ENCODE peak calls at places on chromosomes 16 and 17, in eight cellular contexts. H is sigmoid colon, E is Panc1, J is GM12892, T is stomach, G is K562, P is transverse colon, D is H1. R is an unnamed sample.

GRCh38 chr16:90023078-90023447 is 3.8 kb upstream of the DBNDD1 start:
- DNase-seq in H (no peak), E (no peak), J (no peak), T (no peak), G (no peak), P (no peak), D (no peak), R (no peak)

GRCh38 chr17:8290043-8290442 is 1.6 kb downstream of the RANGRF start:
- DNase-seq in H (no peak), E (no peak), J (no peak), T (no peak), G (no peak), P (no peak), D (no peak), R (no peak)

GRCh38 chr17:17742133-17742621 is 60.9 kb downstream of the RAI1 start:
- DNase-seq in H (no peak), E (no peak), J (no peak), T (no peak), G (no peak), P (no peak), D (no peak), R (no peak)

GRCh38 chr16:79295746-79296145 is 304.8 kb downstream of the MAF start:
- DNase-seq in H (no peak), E (no peak), J (no peak), T (no peak), G (no peak), P (no peak), D (no peak), R (no peak)

GRCh38 chr17:59311051-59311468 is 20.4 kb upstream of the YPEL2 start:
- DNase-seq in H (no peak), E (peak), J (no peak), T (peak), G (peak), P (peak), D (no peak), R (peak)

GRCh38 chr17:57604771-57605733 is 140.0 kb downstream of the CCDC182 start:
- DNase-seq in H (peak), E (no peak), J (peak), T (peak), G (no peak), P (peak), D (no peak), R (peak)

GRCh38 chr17:61201211-61201610 is 198.4 kb upstream of the TBX2 start:
- DNase-seq in H (no peak), E (peak), J (no peak), T (no peak), G (no peak), P (no peak), D (no peak), R (no peak)

GRCh38 chr17:33109331-33110072 is 117.9 kb downstream of the SPACA3 start:
- DNase-seq in H (no peak), E (no peak), J (no peak), T (no peak), G (no peak), P (no peak), D (no peak), R (no peak)

GRCh38 chr16:3954411-3954921 is 74.0 kb upstream of the CREBBP start:
- DNase-seq in H (peak), E (no peak), J (no peak), T (no peak), G (peak), P (no peak), D (no peak), R (no peak)

GRCh38 chr17:72119280-72119962 is 1.4 kb upstream of the SOX9 start:
- DNase-seq in H (no peak), E (no peak), J (no peak), T (no peak), G (no peak), P (no peak), D (no peak), R (no peak)

GRCh38 chr16:49701867-49702494 is 153.9 kb downstream of the ZNF423 start:
- DNase-seq in H (peak), E (no peak), J (no peak), T (no peak), G (no peak), P (peak), D (peak), R (no peak)

GRCh38 chr16:48152226-48152625 is 3.6 kb downstream of the ABCC12 start:
- DNase-seq in H (no peak), E (no peak), J (no peak), T (no peak), G (no peak), P (no peak), D (no peak), R (no peak)

GRCh38 chr16:54286330-54287017 is at the start of gene IRX3:
- DNase-seq in H (no peak), E (peak), J (no peak), T (peak), G (no peak), P (peak), D (peak), R (no peak)

GRCh38 chr16:50359626-50360025 is 9.2 kb downstream of the BRD7 start:
- DNase-seq in H (no peak), E (no peak), J (no peak), T (no peak), G (no peak), P (no peak), D (no peak), R (no peak)

GRCh38 chr17:65487161-65487560 is 74.3 kb downstream of the AXIN2 start:
- DNase-seq in H (peak), E (no peak), J (no peak), T (no peak), G (no peak), P (no peak), D (no peak), R (no peak)

GRCh38 chr17:57927048-57927723 is 28.0 kb downstream of the CUEDC1 start:
- DNase-seq in H (no peak), E (no peak), J (no peak), T (peak), G (no peak), P (peak), D (no peak), R (no peak)

GRCh38 chr17:43530303-43531081 is 15.6 kb downstream of the ETV4 start:
- DNase-seq in H (peak), E (no peak), J (no peak), T (peak), G (peak), P (no peak), D (peak), R (no peak)

GRCh38 chr17:43803758-43804157 is 23.5 kb downstream of the CFAP97D1 start:
- DNase-seq in H (no peak), E (no peak), J (no peak), T (no peak), G (no peak), P (no peak), D (no peak), R (no peak)

GRCh38 chr16:21598676-21599157 is 660 bp upstream of the METTL9 start:
- DNase-seq in H (no peak), E (no peak), J (no peak), T (no peak), G (peak), P (peak), D (no peak), R (no peak)

GRCh38 chr17:14776791-14777190 is 475.9 kb downstream of the HS3ST3B1 start:
- DNase-seq in H (no peak), E (no peak), J (no peak), T (no peak), G (no peak), P (no peak), D (no peak), R (no peak)

GRCh38 chr17:83180996-83181481 is 101.6 kb downstream of the METRNL start:
- DNase-seq in H (no peak), E (no peak), J (no peak), T (no peak), G (no peak), P (no peak), D (peak), R (no peak)

GRCh38 chr16:29769507-29769906 is 8.5 kb upstream of the ZG16 start:
- DNase-seq in H (no peak), E (no peak), J (no peak), T (no peak), G (no peak), P (no peak), D (no peak), R (no peak)

GRCh38 chr16:80900593-80900954 is 96.2 kb upstream of the CDYL2 start:
- DNase-seq in H (no peak), E (no peak), J (no peak), T (no peak), G (no peak), P (no peak), D (no peak), R (no peak)

GRCh38 chr16:72829846-72830620 is 217.9 kb downstream of the ZFHX3 start:
- DNase-seq in H (no peak), E (no peak), J (no peak), T (no peak), G (no peak), P (no peak), D (no peak), R (no peak)

GRCh38 chr16:83532634-83533033 is 275.1 kb upstream of the HSBP1 start:
- DNase-seq in H (no peak), E (no peak), J (no peak), T (no peak), G (no peak), P (no peak), D (no peak), R (no peak)

GRCh38 chr16:22624038-22624656 is 113.5 kb downstream of the NPIPB5 start:
- DNase-seq in H (no peak), E (no peak), J (no peak), T (no peak), G (no peak), P (no peak), D (peak), R (no peak)

GRCh38 chr16:8523932-8524331 is 66.4 kb downstream of the TMEM114 start:
- DNase-seq in H (no peak), E (no peak), J (no peak), T (no peak), G (no peak), P (no peak), D (no peak), R (no peak)

GRCh38 chr16:57999366-57999970 is 1.0 kb downstream of the ZNF319 start:
- DNase-seq in H (no peak), E (no peak), J (peak), T (no peak), G (no peak), P (no peak), D (no peak), R (peak)

GRCh38 chr16:19835989-19836421 is 48.6 kb downstream of the GPRC5B start:
- DNase-seq in H (no peak), E (no peak), J (no peak), T (no peak), G (no peak), P (no peak), D (no peak), R (no peak)

GRCh38 chr16:51271156-51271555 is 120.1 kb upstream of the SALL1 start:
- DNase-seq in H (no peak), E (no peak), J (no peak), T (no peak), G (no peak), P (no peak), D (no peak), R (no peak)

GRCh38 chr16:81116285-81116684 is 20.1 kb upstream of the GCSH start:
- DNase-seq in H (no peak), E (no peak), J (no peak), T (no peak), G (no peak), P (no peak), D (no peak), R (no peak)

GRCh38 chr17:20200016-20200788 is 191.0 kb downstream of the SPECC1 start:
- DNase-seq in H (no peak), E (no peak), J (no peak), T (no peak), G (no peak), P (no peak), D (no peak), R (no peak)

GRCh38 chr17:64158411-64158810 is 28.5 kb upstream of the ERN1 start:
- DNase-seq in H (no peak), E (no peak), J (no peak), T (no peak), G (no peak), P (no peak), D (no peak), R (no peak)

GRCh38 chr16:75333770-75334169 is 82.3 kb upstream of the BCAR1 start:
- DNase-seq in H (no peak), E (no peak), J (no peak), T (no peak), G (no peak), P (no peak), D (no peak), R (no peak)

GRCh38 chr17:33371377-33371776 is 78.3 kb upstream of the ASIC2 start:
- DNase-seq in H (no peak), E (no peak), J (no peak), T (no peak), G (no peak), P (no peak), D (no peak), R (no peak)

GRCh38 chr17:16491703-16492612 is at the start of gene LRRC75A:
- DNase-seq in H (no peak), E (no peak), J (peak), T (peak), G (peak), P (peak), D (peak), R (peak)

GRCh38 chr17:63601439-63602371 is 1.0 kb downstream of the TACO1 start:
- DNase-seq in H (no peak), E (no peak), J (no peak), T (no peak), G (peak), P (peak), D (no peak), R (no peak)

GRCh38 chr16:19291459-19291858 is 5.9 kb downstream of the CLEC19A start:
- DNase-seq in H (no peak), E (no peak), J (no peak), T (no peak), G (no peak), P (no peak), D (no peak), R (no peak)

GRCh38 chr17:2050871-2051387 is 4.0 kb upstream of the HIC1 start:
- DNase-seq in H (peak), E (no peak), J (no peak), T (peak), G (no peak), P (peak), D (peak), R (no peak)

GRCh38 chr17:27657620-27658019 is 26.6 kb downstream of the LGALS9 start:
- DNase-seq in H (no peak), E (no peak), J (no peak), T (no peak), G (no peak), P (no peak), D (no peak), R (no peak)

GRCh38 chr17:77840576-77841160 is 117.8 kb upstream of the TNRC6C start:
- DNase-seq in H (peak), E (no peak), J (no peak), T (no peak), G (no peak), P (peak), D (no peak), R (no peak)
- TF ChIP-seq POLR2AphosphoS5 in H (no peak), E (no peak), J (no peak), T (no peak), G (no peak), P (no peak), D (no peak), R (no peak)

GRCh38 chr16:106623-107324 is 28.7 kb downstream of the MPG start:
- DNase-seq in H (no peak), E (peak), J (peak), T (peak), G (peak), P (peak), D (peak), R (no peak)
- TF ChIP-seq POLR2AphosphoS5 in H (no peak), E (no peak), J (no peak), T (no peak), G (no peak), P (no peak), D (no peak), R (no peak)

GRCh38 chr16:1778200-1779179 is 3.9 kb downstream of the SPSB3 start:
- DNase-seq in H (no peak), E (no peak), J (no peak), T (no peak), G (no peak), P (peak), D (peak), R (no peak)
- TF ChIP-seq POLR2AphosphoS5 in H (no peak), E (peak), J (peak), T (no peak), G (no peak), P (peak), D (peak), R (no peak)

GRCh38 chr17:42321555-42321954 is 33.3 kb downstream of the STAT5A start:
- DNase-seq in H (no peak), E (no peak), J (no peak), T (no peak), G (no peak), P (no peak), D (no peak), R (no peak)

GRCh38 chr17:42325026-42325425 is 36.7 kb downstream of the STAT5A start:
- DNase-seq in H (peak), E (peak), J (no peak), T (no peak), G (no peak), P (no peak), D (no peak), R (no peak)

GRCh38 chr17:42317256-42317966 is 29.1 kb downstream of the STAT5A start:
- DNase-seq in H (no peak), E (no peak), J (no peak), T (no peak), G (no peak), P (no peak), D (no peak), R (no peak)

GRCh38 chr17:42323268-42323773 is 35.0 kb downstream of the STAT5A start:
- DNase-seq in H (no peak), E (no peak), J (no peak), T (no peak), G (no peak), P (no peak), D (no peak), R (no peak)

GRCh38 chr17:42322382-42323267 is 34.3 kb downstream of the STAT5A start:
- DNase-seq in H (peak), E (peak), J (peak), T (peak), G (peak), P (peak), D (peak), R (peak)
- TF ChIP-seq POLR2AphosphoS5 in H (peak), E (no peak), J (no peak), T (peak), G (no peak), P (peak), D (peak), R (peak)

GRCh38 chr17:78640700-78641099 is 63.5 kb upstream of the DNAH17 start:
- DNase-seq in H (no peak), E (no peak), J (no peak), T (no peak), G (no peak), P (no peak), D (no peak), R (no peak)
- TF ChIP-seq POLR2AphosphoS5 in H (no peak), E (no peak), J (no peak), T (no peak), G (no peak), P (no peak), D (no peak), R (no peak)

DNA sequence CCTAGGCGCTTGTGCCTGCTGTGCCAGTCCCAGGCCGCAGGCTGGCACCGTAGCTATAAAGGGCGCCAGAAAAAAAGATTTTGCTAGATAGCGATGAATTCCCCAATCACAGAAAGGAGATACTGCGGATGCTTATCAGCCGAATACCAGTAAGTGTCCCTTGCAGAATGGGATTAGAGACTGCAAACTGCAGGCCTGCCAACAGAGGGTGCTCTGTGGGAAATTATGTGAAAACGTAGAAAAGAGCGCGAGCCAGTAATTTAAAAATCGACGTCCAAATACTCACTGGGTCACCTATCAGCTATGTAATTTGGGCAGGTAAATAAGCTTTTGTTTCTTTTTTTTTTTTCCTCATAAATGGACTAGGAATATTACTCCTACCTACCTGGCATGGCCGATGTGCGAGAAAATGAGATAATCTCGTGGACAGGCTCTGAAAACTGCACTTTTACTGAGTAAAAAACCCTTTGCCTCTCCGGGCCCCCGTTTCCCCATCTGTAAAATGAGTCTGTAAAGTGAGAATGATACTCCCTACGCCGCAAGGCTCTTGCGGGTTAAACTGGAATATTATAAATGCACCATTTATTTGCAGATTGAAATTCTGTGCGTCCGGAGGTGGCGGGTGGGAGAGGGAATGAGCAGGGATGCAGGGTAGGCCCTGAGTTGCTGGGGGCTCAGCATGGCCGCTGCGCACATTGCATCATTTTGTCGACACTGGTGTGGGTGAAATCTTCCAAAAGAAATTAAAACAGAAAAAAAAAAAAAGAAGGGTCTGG is 1.2 kb upstream of the COG1 start:
- DNase-seq in H (peak), E (no peak), J (peak), T (peak), G (peak), P (peak), D (peak), R (peak)
- TF ChIP-seq POLR2AphosphoS5 in H (no peak), E (no peak), J (no peak), T (no peak), G (no peak), P (no peak), D (no peak), R (no peak)

GRCh38 chr16:10828851-10829331 is 10.3 kb upstream of the TVP23A start:
- DNase-seq in H (peak), E (no peak), J (no peak), T (peak), G (no peak), P (peak), D (peak), R (no peak)
- TF ChIP-seq POLR2AphosphoS5 in H (peak), E (no peak), J (no peak), T (peak), G (no peak), P (peak), D (no peak), R (no peak)

GRCh38 chr17:50949128-50950001 is 83.2 kb upstream of the TOB1 start:
- DNase-seq in H (peak), E (no peak), J (no peak), T (no peak), G (no peak), P (no peak), D (no peak), R (no peak)

GRCh38 chr17:50952889-50953288 is 86.7 kb upstream of the TOB1 start:
- DNase-seq in H (no peak), E (no peak), J (no peak), T (no peak), G (no peak), P (no peak), D (peak), R (no peak)

GRCh38 chr17:50947844-50948514 is 81.8 kb upstream of the TOB1 start:
- DNase-seq in H (peak), E (no peak), J (no peak), T (peak), G (no peak), P (peak), D (no peak), R (no peak)

GRCh38 chr17:50948711-50949110 is 82.6 kb upstream of the TOB1 start:
- DNase-seq in H (no peak), E (no peak), J (no peak), T (no peak), G (no peak), P (peak), D (no peak), R (no peak)

DNA sequence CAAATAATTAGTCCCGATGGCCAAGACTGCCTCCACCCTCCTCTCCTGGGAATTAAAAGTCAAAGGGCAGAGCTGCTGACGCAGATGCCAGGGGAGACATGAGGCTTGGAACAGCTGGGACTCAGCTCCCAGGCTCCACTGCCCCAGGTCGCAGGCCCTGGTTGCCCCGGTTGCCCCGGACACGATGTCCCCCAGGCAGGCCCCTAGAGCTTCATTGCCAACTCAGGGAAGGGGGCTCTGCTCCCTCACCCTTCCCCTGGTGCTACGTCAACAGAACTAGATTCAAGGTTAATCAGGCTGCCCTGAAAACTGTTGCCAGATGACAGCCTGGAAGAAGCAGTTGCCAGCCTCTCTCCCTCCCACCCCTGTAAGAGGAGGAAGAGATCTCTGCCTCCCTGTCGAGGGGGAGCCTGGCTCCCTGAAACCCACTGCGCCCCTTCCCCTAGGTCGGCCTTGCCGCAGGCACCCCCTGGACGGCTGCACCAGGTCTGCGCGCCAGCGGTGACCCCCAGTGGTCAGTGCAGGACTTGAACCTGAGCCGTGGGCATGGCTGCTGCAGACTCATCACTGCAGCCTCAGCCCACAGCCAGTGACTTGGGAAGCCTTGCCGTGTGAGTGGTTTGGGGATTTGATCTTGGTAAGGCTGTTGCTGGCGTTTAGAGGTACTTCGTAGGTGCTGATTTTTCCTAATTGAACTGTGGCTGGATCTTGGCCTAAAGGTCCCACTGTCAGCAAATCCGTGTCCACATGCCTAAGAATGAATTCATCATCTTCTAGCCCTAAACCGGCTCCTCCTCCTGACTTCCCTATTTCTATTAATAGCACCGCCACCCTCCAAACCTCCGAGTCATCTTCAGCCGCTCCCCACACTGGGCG is 84.1 kb upstream of the TOB1 start:
- DNase-seq in H (peak), E (peak), J (no peak), T (peak), G (peak), P (peak), D (peak), R (peak)
- TF ChIP-seq POLR2AphosphoS5 in H (peak), E (no peak), J (no peak), T (peak), G (no peak), P (peak), D (no peak), R (no peak)

R was measured in GM12891.